ENCODE peak calls at places on chromosomes 2 and 18, in eight cellular contexts. T, N, Z, W, V, A, Q and H are unnamed samples.

GRCh38 chr18:55577812-55578539 is 10.0 kb downstream of the TCF4 start:
- DNase-seq in V (no peak), A (no peak), N (no peak), W (no peak), Z (no peak), T (no peak), Q (no peak), H (no peak)

GRCh38 chr18:64244571-64244970 is 95.7 kb upstream of the LINC00305 start:
- DNase-seq in W (no peak), V (peak; percentile 16), Q (no peak), N (no peak), A (no peak), Z (no peak), T (no peak), H (no peak)

GRCh38 chr2:37934591-37935513 is 9.8 kb downstream of the RMDN2 start:
- DNase-seq in W (no peak), Q (no peak), Z (no peak), T (no peak), V (no peak), N (no peak), A (no peak), H (no peak)

GRCh38 chr2:214549946-214550345 is 139.1 kb downstream of the VWC2L start:
- DNase-seq in Q (no peak), T (no peak), W (no peak), N (no peak), V (no peak), A (no peak), Z (no peak), H (no peak)

GRCh38 chr2:1307670-1308069 is 105.6 kb upstream of the TPO start:
- DNase-seq in V (no peak), T (no peak), W (no peak), Z (no peak), A (no peak), Q (no peak), N (no peak), H (no peak)

GRCh38 chr2:217610411-217610814 is 392.4 kb downstream of the TNS1 start:
- DNase-seq in W (no peak), T (no peak), N (no peak), V (no peak), Q (no peak), Z (no peak), A (no peak), H (no peak)

GRCh38 chr2:20578266-20578894 is 72.5 kb downstream of the HS1BP3 start:
- DNase-seq in Z (no peak), N (no peak), V (no peak), T (no peak), Q (no peak), W (no peak), A (no peak), H (peak; percentile 67)

GRCh38 chr18:3179430-3180089 is 40.2 kb downstream of the MYOM1 start:
- DNase-seq in T (no peak), N (no peak), W (no peak), A (no peak), V (no peak), Z (no peak), Q (no peak), H (no peak)

GRCh38 chr2:131835621-131836091 is 308.0 kb downstream of the CCDC74A start:
- DNase-seq in N (no peak), T (no peak), V (no peak), Z (peak; percentile 1), A (no peak), Q (no peak), W (no peak), H (no peak)

GRCh38 chr2:186588940-186589732 is 720 bp upstream of the ITGAV start:
- DNase-seq in V (no peak), T (no peak), W (no peak), A (no peak), Z (no peak), Q (no peak), N (no peak), H (no peak)

GRCh38 chr2:64525323-64525625 is 1.1 kb downstream of the AFTPH start:
- DNase-seq in Q (no peak), Z (no peak), N (no peak), W (peak; percentile 37), T (no peak), V (peak; percentile 66), A (no peak), H (no peak)

GRCh38 chr2:120624738-120625446 is 110.8 kb upstream of the GLI2 start:
- DNase-seq in Z (no peak), Q (no peak), V (no peak), N (no peak), A (no peak), T (peak; percentile 74), W (no peak), H (peak; percentile 74)

GRCh38 chr18:2994603-2995432 is 18.1 kb downstream of the LPIN2 start:
- DNase-seq in W (no peak), A (no peak), V (peak; percentile 66), Z (peak; percentile 23), Q (no peak), N (no peak), T (no peak), H (no peak)

GRCh38 chr18:58953627-58954026 is 89.0 kb downstream of the ZNF532 start:
- DNase-seq in V (no peak), A (no peak), W (no peak), Z (no peak), T (no peak), N (no peak), Q (no peak), H (no peak)

GRCh38 chr2:11359865-11360264 is 15.4 kb upstream of the ROCK2 start:
- DNase-seq in T (no peak), W (no peak), Q (no peak), Z (no peak), A (no peak), N (no peak), V (no peak), H (no peak)

GRCh38 chr2:177489719-177490301 is 97.2 kb downstream of the AGPS start:
- DNase-seq in Q (no peak), N (no peak), A (no peak), V (no peak), Z (peak; percentile 37), T (no peak), W (peak; percentile 19), H (no peak)

GRCh38 chr2:121776361-121776760 is 20.9 kb downstream of the TSN start:
- DNase-seq in Z (no peak), W (peak; percentile 9), Q (no peak), N (no peak), A (no peak), V (no peak), T (no peak), H (no peak)